ENCODE peak calls at places on chromosomes 13 and 19, in ten cellular contexts. One of them, this sample, is unnamed.

GRCh38 chr13:94829801-94830200 is 117.5 kb upstream of the SOX21 start:
- DNase-seq in astrocyte of the spinal cord: no peak
- DNase-seq in progenitor cell of endocrine pancreas: no peak
- DNase-seq in lower leg skin: no peak
- DNase-seq in foreskin fibroblast: no peak
- DNase-seq in upper lobe of right lung: no peak
- DNase-seq in tibial nerve: no peak
- DNase-seq in heart right ventricle: no peak
- DNase-seq in neural progenitor cell: no peak
- DNase-seq in IMR-90: no peak
- DNase-seq in this sample: no peak

GRCh38 chr13:110820311-110820710 is 94.6 kb downstream of the ANKRD10 start:
- DNase-seq in astrocyte of the spinal cord: no peak
- DNase-seq in heart right ventricle: no peak
- DNase-seq in progenitor cell of endocrine pancreas: no peak
- DNase-seq in lower leg skin: no peak
- DNase-seq in tibial nerve: no peak
- DNase-seq in upper lobe of right lung: no peak
- DNase-seq in IMR-90: no peak
- DNase-seq in foreskin fibroblast: no peak
- DNase-seq in neural progenitor cell: peak; percentile 18
- DNase-seq in this sample: no peak

GRCh38 chr19:1574763-1575162 is 6.6 kb upstream of the MEX3D start:
- DNase-seq in IMR-90: no peak
- DNase-seq in tibial nerve: no peak
- DNase-seq in upper lobe of right lung: no peak
- DNase-seq in astrocyte of the spinal cord: no peak
- DNase-seq in heart right ventricle: no peak
- DNase-seq in foreskin fibroblast: no peak
- DNase-seq in lower leg skin: no peak
- DNase-seq in neural progenitor cell: no peak
- DNase-seq in progenitor cell of endocrine pancreas: no peak
- DNase-seq in this sample: no peak

GRCh38 chr13:43054803-43055802 is 31.7 kb downstream of the DNAJC15 start:
- DNase-seq in progenitor cell of endocrine pancreas: peak; percentile 17
- DNase-seq in tibial nerve: no peak
- DNase-seq in heart right ventricle: peak; percentile 29
- DNase-seq in lower leg skin: no peak
- DNase-seq in neural progenitor cell: peak; percentile 86
- DNase-seq in astrocyte of the spinal cord: peak; percentile 87
- DNase-seq in upper lobe of right lung: no peak
- DNase-seq in IMR-90: peak; percentile 87
- DNase-seq in foreskin fibroblast: peak; percentile 60
- DNase-seq in this sample: no peak

GRCh38 chr19:29533578-29534544 is 8.1 kb downstream of the VSTM2B start:
- DNase-seq in tibial nerve: no peak
- DNase-seq in progenitor cell of endocrine pancreas: no peak
- DNase-seq in IMR-90: no peak
- DNase-seq in heart right ventricle: no peak
- DNase-seq in lower leg skin: no peak
- DNase-seq in upper lobe of right lung: peak; percentile 44
- DNase-seq in neural progenitor cell: no peak
- DNase-seq in foreskin fibroblast: no peak
- DNase-seq in astrocyte of the spinal cord: no peak
- DNase-seq in this sample: peak; percentile 48

GRCh38 chr13:31749929-31750328 is 10.6 kb downstream of the RXFP2 start:
- DNase-seq in upper lobe of right lung: no peak
- DNase-seq in tibial nerve: no peak
- DNase-seq in heart right ventricle: no peak
- DNase-seq in neural progenitor cell: no peak
- DNase-seq in IMR-90: peak; percentile 94
- DNase-seq in progenitor cell of endocrine pancreas: no peak
- DNase-seq in lower leg skin: peak; percentile 40
- DNase-seq in foreskin fibroblast: peak; percentile 93
- DNase-seq in astrocyte of the spinal cord: peak; percentile 90
- DNase-seq in this sample: no peak

GRCh38 chr19:1213391-1214286 is 8.1 kb downstream of the STK11 start:
- DNase-seq in lower leg skin: peak; percentile 63
- DNase-seq in foreskin fibroblast: peak; percentile 91
- DNase-seq in heart right ventricle: peak; percentile 68
- DNase-seq in astrocyte of the spinal cord: peak; percentile 54
- DNase-seq in progenitor cell of endocrine pancreas: no peak
- DNase-seq in tibial nerve: no peak
- DNase-seq in IMR-90: peak; percentile 58
- DNase-seq in neural progenitor cell: no peak
- DNase-seq in upper lobe of right lung: peak; percentile 85
- DNase-seq in this sample: peak; percentile 64

GRCh38 chr19:50794778-50795664 is 4.8 kb downstream of the ACP4 start:
- DNase-seq in progenitor cell of endocrine pancreas: no peak
- DNase-seq in tibial nerve: no peak
- DNase-seq in upper lobe of right lung: peak; percentile 56
- DNase-seq in lower leg skin: no peak
- DNase-seq in heart right ventricle: no peak
- DNase-seq in IMR-90: no peak
- DNase-seq in foreskin fibroblast: no peak
- DNase-seq in astrocyte of the spinal cord: no peak
- DNase-seq in neural progenitor cell: no peak
- DNase-seq in this sample: no peak

GRCh38 chr19:24054044-24054935 is 32.7 kb upstream of the ZNF254 start:
- DNase-seq in foreskin fibroblast: peak; percentile 83
- DNase-seq in progenitor cell of endocrine pancreas: no peak
- DNase-seq in neural progenitor cell: no peak
- DNase-seq in astrocyte of the spinal cord: peak; percentile 89
- DNase-seq in heart right ventricle: no peak
- DNase-seq in upper lobe of right lung: no peak
- DNase-seq in IMR-90: peak; percentile 95
- DNase-seq in lower leg skin: peak; percentile 35
- DNase-seq in tibial nerve: no peak
- DNase-seq in this sample: no peak

GRCh38 chr13:102231486-102231885 is 170.4 kb downstream of the FGF14 start:
- DNase-seq in astrocyte of the spinal cord: no peak
- DNase-seq in neural progenitor cell: no peak
- DNase-seq in lower leg skin: no peak
- DNase-seq in IMR-90: no peak
- DNase-seq in upper lobe of right lung: no peak
- DNase-seq in tibial nerve: no peak
- DNase-seq in foreskin fibroblast: no peak
- DNase-seq in progenitor cell of endocrine pancreas: no peak
- DNase-seq in heart right ventricle: no peak
- DNase-seq in this sample: no peak

GRCh38 chr19:3851254-3852176 is 17.3 kb downstream of the ZFR2 start:
- DNase-seq in astrocyte of the spinal cord: peak; percentile 13
- DNase-seq in IMR-90: no peak
- DNase-seq in neural progenitor cell: no peak
- DNase-seq in foreskin fibroblast: peak; percentile 6
- DNase-seq in progenitor cell of endocrine pancreas: no peak
- DNase-seq in tibial nerve: no peak
- DNase-seq in upper lobe of right lung: no peak
- DNase-seq in lower leg skin: no peak
- DNase-seq in heart right ventricle: no peak
- DNase-seq in this sample: no peak

GRCh38 chr19:7476941-7477494 is 11.8 kb downstream of the PEX11G start:
- DNase-seq in upper lobe of right lung: no peak
- DNase-seq in heart right ventricle: no peak
- DNase-seq in foreskin fibroblast: no peak
- DNase-seq in astrocyte of the spinal cord: no peak
- DNase-seq in progenitor cell of endocrine pancreas: no peak
- DNase-seq in tibial nerve: no peak
- DNase-seq in lower leg skin: no peak
- DNase-seq in IMR-90: no peak
- DNase-seq in neural progenitor cell: no peak
- DNase-seq in this sample: no peak

GRCh38 chr13:69324109-69324886 is 783.3 kb upstream of the ATXN8OS start:
- DNase-seq in foreskin fibroblast: no peak
- DNase-seq in lower leg skin: no peak
- DNase-seq in upper lobe of right lung: no peak
- DNase-seq in progenitor cell of endocrine pancreas: no peak
- DNase-seq in heart right ventricle: no peak
- DNase-seq in astrocyte of the spinal cord: peak; percentile 35
- DNase-seq in neural progenitor cell: peak; percentile 29
- DNase-seq in IMR-90: no peak
- DNase-seq in tibial nerve: no peak
- DNase-seq in this sample: no peak
- TF ChIP-seq CTCF in foreskin fibroblast: no peak
- TF ChIP-seq CTCF in lower leg skin: no peak
- TF ChIP-seq CTCF in upper lobe of right lung: no peak
- TF ChIP-seq CTCF in progenitor cell of endocrine pancreas: peak; percentile 63
- TF ChIP-seq CTCF in heart right ventricle: peak; percentile 11
- TF ChIP-seq CTCF in astrocyte of the spinal cord: no peak
- TF ChIP-seq CTCF in neural progenitor cell: peak; percentile 52
- TF ChIP-seq CTCF in IMR-90: no peak
- TF ChIP-seq CTCF in tibial nerve: no peak
- TF ChIP-seq CTCF in this sample: peak; percentile 76

GRCh38 chr13:45466359-45466758 is 1.6 kb downstream of the COG3 start:
- DNase-seq in lower leg skin: no peak
- DNase-seq in neural progenitor cell: no peak
- DNase-seq in foreskin fibroblast: no peak
- DNase-seq in upper lobe of right lung: no peak
- DNase-seq in IMR-90: no peak
- DNase-seq in tibial nerve: no peak
- DNase-seq in heart right ventricle: no peak
- DNase-seq in astrocyte of the spinal cord: no peak
- DNase-seq in progenitor cell of endocrine pancreas: no peak
- DNase-seq in this sample: no peak

GRCh38 chr13:45464141-45464686 is 525 bp upstream of the COG3 start:
- DNase-seq in neural progenitor cell: no peak
- DNase-seq in progenitor cell of endocrine pancreas: no peak
- DNase-seq in lower leg skin: no peak
- DNase-seq in upper lobe of right lung: no peak
- DNase-seq in heart right ventricle: peak; percentile 7
- DNase-seq in tibial nerve: no peak
- DNase-seq in IMR-90: no peak
- DNase-seq in astrocyte of the spinal cord: no peak
- DNase-seq in foreskin fibroblast: no peak
- DNase-seq in this sample: no peak

GRCh38 chr13:45468676-45469075 is 3.9 kb downstream of the COG3 start:
- DNase-seq in upper lobe of right lung: no peak
- DNase-seq in heart right ventricle: no peak
- DNase-seq in IMR-90: no peak
- DNase-seq in astrocyte of the spinal cord: no peak
- DNase-seq in progenitor cell of endocrine pancreas: no peak
- DNase-seq in foreskin fibroblast: no peak
- DNase-seq in neural progenitor cell: no peak
- DNase-seq in tibial nerve: no peak
- DNase-seq in lower leg skin: no peak
- DNase-seq in this sample: no peak

GRCh38 chr13:45464687-45465453 is at the start of gene COG3:
- DNase-seq in heart right ventricle: peak; percentile 95
- DNase-seq in foreskin fibroblast: peak; percentile 96
- DNase-seq in lower leg skin: peak; percentile 95
- DNase-seq in tibial nerve: peak; percentile 90
- DNase-seq in upper lobe of right lung: peak; percentile 97
- DNase-seq in IMR-90: peak; percentile 97
- DNase-seq in neural progenitor cell: peak; percentile 93
- DNase-seq in astrocyte of the spinal cord: peak; percentile 97
- DNase-seq in progenitor cell of endocrine pancreas: peak; percentile 77
- DNase-seq in this sample: peak; percentile 94
- TF ChIP-seq CTCF in heart right ventricle: peak; percentile 17
- TF ChIP-seq CTCF in foreskin fibroblast: no peak
- TF ChIP-seq CTCF in lower leg skin: no peak
- TF ChIP-seq CTCF in tibial nerve: no peak
- TF ChIP-seq CTCF in upper lobe of right lung: no peak
- TF ChIP-seq CTCF in IMR-90: peak; percentile 37
- TF ChIP-seq CTCF in neural progenitor cell: peak; percentile 44
- TF ChIP-seq CTCF in astrocyte of the spinal cord: no peak
- TF ChIP-seq CTCF in progenitor cell of endocrine pancreas: peak; percentile 22
- TF ChIP-seq CTCF in this sample: peak; percentile 13

GRCh38 chr19:54256250-54257115 is 590 bp downstream of the LILRB5 start:
- DNase-seq in tibial nerve: no peak
- DNase-seq in neural progenitor cell: no peak
- DNase-seq in astrocyte of the spinal cord: no peak
- DNase-seq in progenitor cell of endocrine pancreas: no peak
- DNase-seq in foreskin fibroblast: no peak
- DNase-seq in lower leg skin: no peak
- DNase-seq in heart right ventricle: no peak
- DNase-seq in upper lobe of right lung: no peak
- DNase-seq in IMR-90: no peak
- DNase-seq in this sample: no peak

GRCh38 chr19:54255105-54255775 is 1.8 kb downstream of the LILRB5 start:
- DNase-seq in lower leg skin: no peak
- DNase-seq in heart right ventricle: no peak
- DNase-seq in neural progenitor cell: no peak
- DNase-seq in progenitor cell of endocrine pancreas: no peak
- DNase-seq in upper lobe of right lung: no peak
- DNase-seq in astrocyte of the spinal cord: no peak
- DNase-seq in foreskin fibroblast: no peak
- DNase-seq in IMR-90: no peak
- DNase-seq in tibial nerve: no peak
- DNase-seq in this sample: no peak

GRCh38 chr19:54253331-54254194 is 3.5 kb downstream of the LILRB5 start:
- DNase-seq in neural progenitor cell: no peak
- DNase-seq in tibial nerve: no peak
- DNase-seq in progenitor cell of endocrine pancreas: no peak
- DNase-seq in IMR-90: no peak
- DNase-seq in foreskin fibroblast: no peak
- DNase-seq in heart right ventricle: no peak
- DNase-seq in upper lobe of right lung: no peak
- DNase-seq in astrocyte of the spinal cord: no peak
- DNase-seq in lower leg skin: no peak
- DNase-seq in this sample: no peak

GRCh38 chr19:54254195-54254906 is 2.7 kb downstream of the LILRB5 start:
- DNase-seq in lower leg skin: no peak
- DNase-seq in astrocyte of the spinal cord: no peak
- DNase-seq in IMR-90: no peak
- DNase-seq in neural progenitor cell: no peak
- DNase-seq in upper lobe of right lung: no peak
- DNase-seq in foreskin fibroblast: no peak
- DNase-seq in progenitor cell of endocrine pancreas: no peak
- DNase-seq in tibial nerve: no peak
- DNase-seq in heart right ventricle: no peak
- DNase-seq in this sample: no peak

DNA sequence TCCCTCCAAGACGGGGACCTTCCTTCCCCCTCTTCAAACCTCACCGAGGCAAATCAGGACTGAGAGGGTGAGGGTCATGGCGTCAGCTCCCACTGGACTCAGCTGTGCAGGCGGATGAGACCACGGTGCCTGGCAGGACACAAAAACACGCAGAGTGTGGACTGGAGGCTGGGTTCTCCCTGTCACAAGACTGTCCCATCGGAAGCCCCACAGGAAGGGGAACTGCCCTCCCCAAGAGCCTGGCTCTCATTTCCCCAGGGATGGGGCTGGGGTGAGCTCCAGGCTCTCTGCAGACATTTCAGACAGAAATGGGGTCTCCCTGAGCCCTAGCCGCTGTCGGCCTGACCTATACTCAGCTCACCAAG is at the start of gene LILRB5:
- DNase-seq in heart right ventricle: no peak
- DNase-seq in tibial nerve: no peak
- DNase-seq in lower leg skin: no peak
- DNase-seq in IMR-90: no peak
- DNase-seq in upper lobe of right lung: no peak
- DNase-seq in foreskin fibroblast: no peak
- DNase-seq in astrocyte of the spinal cord: no peak
- DNase-seq in neural progenitor cell: no peak
- DNase-seq in progenitor cell of endocrine pancreas: no peak
- DNase-seq in this sample: no peak
- TF ChIP-seq CTCF in heart right ventricle: no peak
- TF ChIP-seq CTCF in tibial nerve: no peak
- TF ChIP-seq CTCF in lower leg skin: no peak
- TF ChIP-seq CTCF in IMR-90: no peak
- TF ChIP-seq CTCF in upper lobe of right lung: no peak
- TF ChIP-seq CTCF in foreskin fibroblast: no peak
- TF ChIP-seq CTCF in astrocyte of the spinal cord: no peak
- TF ChIP-seq CTCF in neural progenitor cell: no peak
- TF ChIP-seq CTCF in progenitor cell of endocrine pancreas: no peak
- TF ChIP-seq CTCF in this sample: no peak

GRCh38 chr13:20512042-20512683 is 13.5 kb downstream of the CRYL1 start:
- DNase-seq in tibial nerve: no peak
- DNase-seq in foreskin fibroblast: no peak
- DNase-seq in lower leg skin: no peak
- DNase-seq in IMR-90: no peak
- DNase-seq in neural progenitor cell: peak; percentile 43
- DNase-seq in progenitor cell of endocrine pancreas: no peak
- DNase-seq in heart right ventricle: no peak
- DNase-seq in upper lobe of right lung: no peak
- DNase-seq in astrocyte of the spinal cord: no peak
- DNase-seq in this sample: no peak
- TF ChIP-seq CTCF in tibial nerve: no peak
- TF ChIP-seq CTCF in foreskin fibroblast: no peak
- TF ChIP-seq CTCF in lower leg skin: no peak
- TF ChIP-seq CTCF in IMR-90: no peak
- TF ChIP-seq CTCF in neural progenitor cell: peak; percentile 6
- TF ChIP-seq CTCF in progenitor cell of endocrine pancreas: no peak
- TF ChIP-seq CTCF in heart right ventricle: no peak
- TF ChIP-seq CTCF in upper lobe of right lung: no peak
- TF ChIP-seq CTCF in astrocyte of the spinal cord: no peak
- TF ChIP-seq CTCF in this sample: peak; percentile 28